ENCODE peak calls at places on chromosomes 11 and 22, in four cellular contexts. D is astrocyte of the cerebellum, K is neural crest cell, M is AG09309. Y is an unnamed sample.

GRCh38 chr22:33747576-33748180 is 172.6 kb downstream of the LARGE1 start:
- DNase-seq in D (no peak), K (no peak), M (no peak), Y (no peak)

GRCh38 chr22:48346911-48347310 is 1480.8 kb downstream of the BRD1 start:
- DNase-seq in D (no peak), K (no peak), M (no peak), Y (no peak)

GRCh38 chr11:60130496-60130895 is 42.0 kb downstream of the MS4A2 start:
- DNase-seq in D (no peak), K (peak; percentile 22), M (no peak), Y (peak; percentile 28)

GRCh38 chr11:77882396-77882795 is 61.5 kb downstream of the AAMDC start:
- DNase-seq in D (no peak), K (no peak), M (no peak), Y (no peak)

GRCh38 chr11:70205766-70206165 is 2.7 kb downstream of the FADD start:
- DNase-seq in D (no peak), K (no peak), M (no peak), Y (no peak)

GRCh38 chr22:19121631-19122142 is 525 bp downstream of the DGCR2 start:
- DNase-seq in D (no peak), K (peak; percentile 29), M (no peak), Y (no peak)

GRCh38 chr11:83681045-83681781 is 395.0 kb upstream of the CCDC90B start:
- DNase-seq in D (no peak), K (no peak), M (no peak), Y (no peak)

GRCh38 chr11:59641156-59641555 is 25.6 kb upstream of the OSBP start:
- DNase-seq in D (no peak), K (no peak), M (no peak), Y (no peak)

GRCh38 chr11:74677131-74677530 is 54.1 kb downstream of the CHRDL2 start:
- DNase-seq in D (no peak), K (no peak), M (no peak), Y (no peak)

GRCh38 chr22:28829358-28830181 is 29.2 kb upstream of the XBP1 start:
- DNase-seq in D (peak; percentile 47), K (peak; percentile 75), M (peak; percentile 18), Y (no peak)

GRCh38 chr11:94586978-94587377 is 19.8 kb downstream of the PIWIL4 start:
- DNase-seq in D (no peak), K (no peak), M (no peak), Y (no peak)

GRCh38 chr11:126140932-126141291 is 70.5 kb downstream of the RPUSD4 start:
- DNase-seq in D (peak; percentile 43), K (no peak), M (no peak), Y (no peak)

GRCh38 chr22:49307870-49308269 is 519.8 kb downstream of the BRD1 start:
- DNase-seq in D (no peak), K (no peak), M (no peak), Y (no peak)

GRCh38 chr11:76250520-76251222 is 44.4 kb upstream of the WNT11 start:
- DNase-seq in D (no peak), K (no peak), M (no peak), Y (no peak)

GRCh38 chr22:36536717-36537116 is 7.8 kb upstream of the EIF3D start:
- DNase-seq in D (no peak), K (no peak), M (no peak), Y (no peak)

GRCh38 chr22:43275545-43275981 is 67.6 kb downstream of the SCUBE1 start:
- DNase-seq in D (no peak), K (no peak), M (no peak), Y (no peak)

GRCh38 chr11:4092031-4092430 is 2.6 kb upstream of the RRM1 start:
- DNase-seq in D (no peak), K (no peak), M (no peak), Y (no peak)

GRCh38 chr11:43557553-43558031 is 122.9 kb upstream of the HSD17B12 start:
- DNase-seq in D (no peak), K (peak; percentile 50), M (no peak), Y (no peak)
- TF ChIP-seq CTCF in D (peak; percentile 27), K (peak; percentile 48), M (peak; percentile 32), Y (no peak)

GRCh38 chr11:86214710-86215109 is 29.8 kb upstream of the EED start:
- DNase-seq in D (no peak), K (no peak), M (no peak), Y (no peak)
- TF ChIP-seq CTCF in D (no peak), K (no peak), M (peak; percentile 21), Y (no peak)

DNA sequence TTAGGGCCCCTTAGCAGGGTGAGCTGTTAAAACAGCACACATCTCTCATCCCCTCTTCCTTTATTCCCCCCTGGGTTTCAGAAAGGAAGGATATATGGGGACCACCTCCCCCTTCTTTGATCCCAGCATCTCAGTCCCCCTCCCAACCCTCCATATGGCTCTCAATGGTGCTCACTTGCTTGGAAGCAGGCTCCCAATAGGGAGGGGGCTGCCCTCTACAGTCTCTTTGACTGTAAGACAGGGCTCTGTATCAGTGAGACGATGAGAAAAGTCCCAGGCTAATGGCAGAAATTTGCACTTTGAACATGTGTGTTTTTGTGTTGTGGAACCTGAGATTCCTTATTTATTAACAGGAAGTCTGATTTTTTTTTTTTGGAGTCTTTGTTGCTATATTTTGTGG is 4.2 kb upstream of the CNTF start:
- DNase-seq in D (no peak), K (no peak), M (no peak), Y (no peak)
- TF ChIP-seq CTCF in D (no peak), K (no peak), M (no peak), Y (peak; percentile 27)

DNA sequence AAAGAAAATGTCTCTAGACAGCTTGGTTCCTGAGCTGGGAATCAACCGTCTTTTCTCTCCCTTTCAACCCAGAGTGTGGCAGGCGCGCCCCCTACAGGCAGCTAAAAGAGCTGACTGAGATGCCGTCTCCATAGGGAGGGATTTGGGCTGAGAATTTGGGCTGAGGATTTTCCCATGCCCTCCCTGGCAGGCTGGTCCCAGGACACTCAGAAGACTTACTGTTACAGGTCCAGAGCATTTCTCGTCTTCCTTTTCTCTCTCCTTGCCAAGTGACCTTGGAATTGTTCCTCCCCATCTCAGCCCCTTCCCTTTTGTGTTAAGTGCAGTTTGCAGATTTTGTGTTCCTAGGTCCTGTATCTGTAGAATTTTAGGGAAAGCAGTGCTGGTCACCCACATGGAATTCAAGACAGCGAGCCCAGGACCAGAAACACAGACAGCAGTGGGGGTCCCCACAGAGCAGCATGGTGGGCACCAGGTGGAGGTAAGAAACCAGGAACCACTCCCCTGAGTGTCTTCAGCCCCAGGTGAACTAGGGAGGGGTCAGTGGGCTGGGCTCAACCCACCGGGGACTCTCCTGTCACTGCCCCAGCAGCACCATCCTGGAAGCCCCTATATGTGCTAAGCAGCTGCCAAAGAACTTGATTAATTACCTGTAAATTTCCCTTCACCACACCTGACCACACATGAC is 9.9 kb upstream of the IGLL5 start:
- DNase-seq in D (no peak), K (peak; percentile 80), M (no peak), Y (peak; percentile 35)
- TF ChIP-seq CTCF in D (peak; percentile 66), K (peak; percentile 78), M (peak; percentile 75), Y (peak; percentile 69)

DNA sequence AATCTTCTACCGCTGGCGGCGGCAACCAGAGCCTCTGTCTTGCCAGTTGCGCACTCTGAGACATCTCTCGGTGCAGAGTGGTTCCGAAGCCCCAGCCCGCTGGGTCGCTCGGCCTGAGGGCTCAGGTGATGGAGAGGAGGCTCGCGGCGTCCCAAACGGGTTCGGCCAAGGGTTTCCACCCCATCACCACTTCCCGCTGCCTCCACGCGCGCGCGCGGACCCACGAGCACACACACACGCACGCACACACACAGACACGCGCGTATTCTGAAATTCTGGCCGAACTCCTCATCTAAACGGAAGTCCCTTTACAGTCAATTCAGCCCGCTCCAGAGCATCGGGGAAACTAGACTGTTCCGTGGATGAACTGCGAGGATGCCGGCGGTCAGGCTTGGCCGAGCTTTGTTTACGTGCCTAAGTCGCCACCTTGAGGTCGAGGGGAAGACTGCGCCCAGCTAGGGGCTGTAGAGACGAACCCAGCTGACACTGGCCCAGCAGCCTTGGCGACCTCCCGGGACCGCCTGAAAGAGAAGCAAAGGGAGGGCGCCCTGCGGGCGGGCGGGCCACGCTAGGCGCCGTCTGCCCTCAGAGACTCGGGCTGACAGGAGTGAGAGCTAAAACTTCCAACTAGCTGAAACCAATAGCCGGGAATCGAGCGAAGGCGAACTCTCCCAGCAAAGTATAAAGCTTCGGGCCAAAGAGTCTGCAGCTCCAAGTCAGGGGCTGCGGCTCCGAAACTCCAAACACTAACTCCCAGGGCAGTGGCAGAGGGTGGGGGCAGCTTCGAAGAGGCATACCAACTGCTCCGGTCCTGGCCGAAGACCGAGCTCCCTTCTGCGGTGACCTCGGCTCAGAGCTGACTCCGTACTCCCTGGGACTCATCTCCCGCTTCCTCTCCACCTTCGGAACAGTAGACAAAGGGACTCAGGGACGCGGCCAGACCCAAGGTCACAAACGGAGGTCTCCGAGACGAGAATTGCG is 124.8 kb upstream of the C11orf58 start:
- DNase-seq in D (peak; percentile 71), K (peak; percentile 94), M (peak; percentile 18), Y (peak; percentile 68)
- TF ChIP-seq CTCF in D (peak; percentile 92), K (peak; percentile 95), M (peak; percentile 90), Y (peak; percentile 99)

Y was measured in D721Med.